ENCODE peak calls at places on chromosomes 11 and 22, in six cellular contexts. One of them, this sample, is unnamed.

GRCh38 chr11:86499723-86500129 is 125.0 kb downstream of the CCDC81 start:
- DNase-seq in non-pigmented ciliary epithelial cell: no peak
- DNase-seq in stimulated activated CD8-positive, alpha-beta memory T cell treated with anti-CD3 and anti-CD28 coated beads, Interleukin-2, amount 100 ng/mL, for 1 hour: no peak
- DNase-seq in neural crest cell: no peak
- DNase-seq in DMS79: no peak
- DNase-seq in fibroblast of mammary gland: no peak
- DNase-seq in this sample: no peak

GRCh38 chr11:131938321-131938751 is 567.9 kb downstream of the NTM start:
- DNase-seq in non-pigmented ciliary epithelial cell: no peak
- DNase-seq in stimulated activated CD8-positive, alpha-beta memory T cell treated with anti-CD3 and anti-CD28 coated beads, Interleukin-2, amount 100 ng/mL, for 1 hour: no peak
- DNase-seq in neural crest cell: no peak
- DNase-seq in DMS79: no peak
- DNase-seq in fibroblast of mammary gland: no peak
- DNase-seq in this sample: no peak

GRCh38 chr11:6612008-6612815 is at the start of gene TAF10:
- DNase-seq in non-pigmented ciliary epithelial cell: peak
- DNase-seq in stimulated activated CD8-positive, alpha-beta memory T cell treated with anti-CD3 and anti-CD28 coated beads, Interleukin-2, amount 100 ng/mL, for 1 hour: peak
- DNase-seq in neural crest cell: peak
- DNase-seq in DMS79: peak
- DNase-seq in fibroblast of mammary gland: peak
- DNase-seq in this sample: peak

GRCh38 chr11:62295504-62295903 is 3.4 kb downstream of the SCGB1D4 start:
- DNase-seq in non-pigmented ciliary epithelial cell: no peak
- DNase-seq in stimulated activated CD8-positive, alpha-beta memory T cell treated with anti-CD3 and anti-CD28 coated beads, Interleukin-2, amount 100 ng/mL, for 1 hour: no peak
- DNase-seq in neural crest cell: peak
- DNase-seq in DMS79: no peak
- DNase-seq in fibroblast of mammary gland: peak
- DNase-seq in this sample: peak

GRCh38 chr11:60711316-60711715 is 11.9 kb downstream of the MS4A8 start:
- DNase-seq in non-pigmented ciliary epithelial cell: no peak
- DNase-seq in stimulated activated CD8-positive, alpha-beta memory T cell treated with anti-CD3 and anti-CD28 coated beads, Interleukin-2, amount 100 ng/mL, for 1 hour: no peak
- DNase-seq in neural crest cell: no peak
- DNase-seq in DMS79: no peak
- DNase-seq in fibroblast of mammary gland: no peak
- DNase-seq in this sample: no peak

GRCh38 chr11:27933992-27934829 is 173.7 kb downstream of the KIF18A start:
- DNase-seq in non-pigmented ciliary epithelial cell: peak
- DNase-seq in stimulated activated CD8-positive, alpha-beta memory T cell treated with anti-CD3 and anti-CD28 coated beads, Interleukin-2, amount 100 ng/mL, for 1 hour: no peak
- DNase-seq in neural crest cell: no peak
- DNase-seq in DMS79: peak
- DNase-seq in fibroblast of mammary gland: peak
- DNase-seq in this sample: no peak

GRCh38 chr11:44032304-44033085 is 15.3 kb upstream of the ACCSL start:
- DNase-seq in non-pigmented ciliary epithelial cell: peak
- DNase-seq in stimulated activated CD8-positive, alpha-beta memory T cell treated with anti-CD3 and anti-CD28 coated beads, Interleukin-2, amount 100 ng/mL, for 1 hour: no peak
- DNase-seq in neural crest cell: no peak
- DNase-seq in DMS79: no peak
- DNase-seq in fibroblast of mammary gland: peak
- DNase-seq in this sample: no peak

GRCh38 chr11:1667906-1668305 is 29.1 kb upstream of the KRTAP5-6 start:
- DNase-seq in non-pigmented ciliary epithelial cell: no peak
- DNase-seq in stimulated activated CD8-positive, alpha-beta memory T cell treated with anti-CD3 and anti-CD28 coated beads, Interleukin-2, amount 100 ng/mL, for 1 hour: no peak
- DNase-seq in neural crest cell: no peak
- DNase-seq in DMS79: no peak
- DNase-seq in fibroblast of mammary gland: no peak
- DNase-seq in this sample: no peak

GRCh38 chr11:94958118-94958517 is 15.2 kb downstream of the CWC15 start:
- DNase-seq in non-pigmented ciliary epithelial cell: no peak
- DNase-seq in stimulated activated CD8-positive, alpha-beta memory T cell treated with anti-CD3 and anti-CD28 coated beads, Interleukin-2, amount 100 ng/mL, for 1 hour: no peak
- DNase-seq in neural crest cell: no peak
- DNase-seq in DMS79: no peak
- DNase-seq in fibroblast of mammary gland: peak
- DNase-seq in this sample: no peak

GRCh38 chr11:16395601-16396000 is 39.3 kb upstream of the SOX6 start:
- DNase-seq in non-pigmented ciliary epithelial cell: no peak
- DNase-seq in stimulated activated CD8-positive, alpha-beta memory T cell treated with anti-CD3 and anti-CD28 coated beads, Interleukin-2, amount 100 ng/mL, for 1 hour: no peak
- DNase-seq in neural crest cell: no peak
- DNase-seq in DMS79: no peak
- DNase-seq in fibroblast of mammary gland: no peak
- DNase-seq in this sample: no peak

GRCh38 chr11:10454902-10455631 is at the start of gene AMPD3:
- DNase-seq in non-pigmented ciliary epithelial cell: peak
- DNase-seq in stimulated activated CD8-positive, alpha-beta memory T cell treated with anti-CD3 and anti-CD28 coated beads, Interleukin-2, amount 100 ng/mL, for 1 hour: no peak
- DNase-seq in neural crest cell: no peak
- DNase-seq in DMS79: no peak
- DNase-seq in fibroblast of mammary gland: peak
- DNase-seq in this sample: peak

GRCh38 chr11:125777309-125777708 is 1.3 kb downstream of the PATE2 start:
- DNase-seq in non-pigmented ciliary epithelial cell: no peak
- DNase-seq in stimulated activated CD8-positive, alpha-beta memory T cell treated with anti-CD3 and anti-CD28 coated beads, Interleukin-2, amount 100 ng/mL, for 1 hour: no peak
- DNase-seq in neural crest cell: no peak
- DNase-seq in DMS79: no peak
- DNase-seq in fibroblast of mammary gland: peak
- DNase-seq in this sample: no peak

GRCh38 chr11:129657866-129658557 is 157.6 kb upstream of the TMEM45B start:
- DNase-seq in non-pigmented ciliary epithelial cell: no peak
- DNase-seq in stimulated activated CD8-positive, alpha-beta memory T cell treated with anti-CD3 and anti-CD28 coated beads, Interleukin-2, amount 100 ng/mL, for 1 hour: no peak
- DNase-seq in neural crest cell: no peak
- DNase-seq in DMS79: no peak
- DNase-seq in fibroblast of mammary gland: no peak
- DNase-seq in this sample: no peak

GRCh38 chr11:72631806-72632731 is 42.2 kb downstream of the PDE2A start:
- DNase-seq in non-pigmented ciliary epithelial cell: no peak
- DNase-seq in stimulated activated CD8-positive, alpha-beta memory T cell treated with anti-CD3 and anti-CD28 coated beads, Interleukin-2, amount 100 ng/mL, for 1 hour: no peak
- DNase-seq in neural crest cell: no peak
- DNase-seq in DMS79: no peak
- DNase-seq in fibroblast of mammary gland: no peak
- DNase-seq in this sample: no peak

GRCh38 chr22:40668611-40669390 is 10.5 kb upstream of the MCHR1 start:
- DNase-seq in non-pigmented ciliary epithelial cell: no peak
- DNase-seq in stimulated activated CD8-positive, alpha-beta memory T cell treated with anti-CD3 and anti-CD28 coated beads, Interleukin-2, amount 100 ng/mL, for 1 hour: no peak
- DNase-seq in neural crest cell: no peak
- DNase-seq in DMS79: no peak
- DNase-seq in fibroblast of mammary gland: peak
- DNase-seq in this sample: peak

GRCh38 chr11:2359557-2359956 is 17.6 kb upstream of the CD81 start:
- DNase-seq in non-pigmented ciliary epithelial cell: no peak
- DNase-seq in stimulated activated CD8-positive, alpha-beta memory T cell treated with anti-CD3 and anti-CD28 coated beads, Interleukin-2, amount 100 ng/mL, for 1 hour: no peak
- DNase-seq in neural crest cell: no peak
- DNase-seq in DMS79: no peak
- DNase-seq in fibroblast of mammary gland: no peak
- DNase-seq in this sample: no peak

GRCh38 chr11:99370557-99371200 is 349.9 kb downstream of the CNTN5 start:
- DNase-seq in non-pigmented ciliary epithelial cell: peak
- DNase-seq in stimulated activated CD8-positive, alpha-beta memory T cell treated with anti-CD3 and anti-CD28 coated beads, Interleukin-2, amount 100 ng/mL, for 1 hour: no peak
- DNase-seq in neural crest cell: no peak
- DNase-seq in DMS79: no peak
- DNase-seq in fibroblast of mammary gland: peak
- DNase-seq in this sample: no peak

GRCh38 chr11:114131366-114131963 is 72.0 kb downstream of the ZBTB16 start:
- DNase-seq in non-pigmented ciliary epithelial cell: no peak
- DNase-seq in stimulated activated CD8-positive, alpha-beta memory T cell treated with anti-CD3 and anti-CD28 coated beads, Interleukin-2, amount 100 ng/mL, for 1 hour: no peak
- DNase-seq in neural crest cell: no peak
- DNase-seq in DMS79: no peak
- DNase-seq in fibroblast of mammary gland: no peak
- DNase-seq in this sample: no peak

GRCh38 chr22:20931126-20931654 is 14.0 kb downstream of the CRKL start:
- DNase-seq in non-pigmented ciliary epithelial cell: no peak
- DNase-seq in stimulated activated CD8-positive, alpha-beta memory T cell treated with anti-CD3 and anti-CD28 coated beads, Interleukin-2, amount 100 ng/mL, for 1 hour: no peak
- DNase-seq in neural crest cell: no peak
- DNase-seq in DMS79: no peak
- DNase-seq in fibroblast of mammary gland: no peak
- DNase-seq in this sample: no peak

GRCh38 chr22:28229566-28230483 is 310.8 kb upstream of the PITPNB start:
- DNase-seq in non-pigmented ciliary epithelial cell: no peak
- DNase-seq in stimulated activated CD8-positive, alpha-beta memory T cell treated with anti-CD3 and anti-CD28 coated beads, Interleukin-2, amount 100 ng/mL, for 1 hour: no peak
- DNase-seq in neural crest cell: no peak
- DNase-seq in DMS79: no peak
- DNase-seq in fibroblast of mammary gland: peak
- DNase-seq in this sample: no peak

GRCh38 chr22:48353116-48353947 is 1474.3 kb downstream of the BRD1 start:
- DNase-seq in non-pigmented ciliary epithelial cell: no peak
- DNase-seq in stimulated activated CD8-positive, alpha-beta memory T cell treated with anti-CD3 and anti-CD28 coated beads, Interleukin-2, amount 100 ng/mL, for 1 hour: no peak
- DNase-seq in neural crest cell: no peak
- DNase-seq in DMS79: no peak
- DNase-seq in fibroblast of mammary gland: no peak
- DNase-seq in this sample: no peak

GRCh38 chr11:116112031-116112935 is 608.1 kb upstream of the CADM1 start:
- DNase-seq in non-pigmented ciliary epithelial cell: no peak
- DNase-seq in stimulated activated CD8-positive, alpha-beta memory T cell treated with anti-CD3 and anti-CD28 coated beads, Interleukin-2, amount 100 ng/mL, for 1 hour: no peak
- DNase-seq in neural crest cell: no peak
- DNase-seq in DMS79: no peak
- DNase-seq in fibroblast of mammary gland: no peak
- DNase-seq in this sample: no peak

GRCh38 chr22:22986008-22986407 is 84.3 kb upstream of the GNAZ start:
- DNase-seq in non-pigmented ciliary epithelial cell: no peak
- DNase-seq in stimulated activated CD8-positive, alpha-beta memory T cell treated with anti-CD3 and anti-CD28 coated beads, Interleukin-2, amount 100 ng/mL, for 1 hour: no peak
- DNase-seq in neural crest cell: no peak
- DNase-seq in DMS79: no peak
- DNase-seq in fibroblast of mammary gland: no peak
- DNase-seq in this sample: no peak

GRCh38 chr11:27116684-27117083 is 76.1 kb downstream of the BBOX1 start:
- DNase-seq in non-pigmented ciliary epithelial cell: peak
- DNase-seq in stimulated activated CD8-positive, alpha-beta memory T cell treated with anti-CD3 and anti-CD28 coated beads, Interleukin-2, amount 100 ng/mL, for 1 hour: no peak
- DNase-seq in neural crest cell: no peak
- DNase-seq in DMS79: no peak
- DNase-seq in fibroblast of mammary gland: peak
- DNase-seq in this sample: no peak

GRCh38 chr11:77126861-77127673 is 979 bp upstream of the MYO7A start:
- DNase-seq in non-pigmented ciliary epithelial cell: no peak
- DNase-seq in stimulated activated CD8-positive, alpha-beta memory T cell treated with anti-CD3 and anti-CD28 coated beads, Interleukin-2, amount 100 ng/mL, for 1 hour: peak
- DNase-seq in neural crest cell: peak
- DNase-seq in DMS79: peak
- DNase-seq in fibroblast of mammary gland: peak
- DNase-seq in this sample: peak

GRCh38 chr11:18527512-18527911 is 770 bp upstream of the TSG101 start:
- DNase-seq in non-pigmented ciliary epithelial cell: no peak
- DNase-seq in stimulated activated CD8-positive, alpha-beta memory T cell treated with anti-CD3 and anti-CD28 coated beads, Interleukin-2, amount 100 ng/mL, for 1 hour: no peak
- DNase-seq in neural crest cell: no peak
- DNase-seq in DMS79: no peak
- DNase-seq in fibroblast of mammary gland: peak
- DNase-seq in this sample: no peak

GRCh38 chr22:42062506-42063190 is 8.0 kb downstream of the NAGA start:
- DNase-seq in non-pigmented ciliary epithelial cell: no peak
- DNase-seq in stimulated activated CD8-positive, alpha-beta memory T cell treated with anti-CD3 and anti-CD28 coated beads, Interleukin-2, amount 100 ng/mL, for 1 hour: no peak
- DNase-seq in neural crest cell: no peak
- DNase-seq in DMS79: no peak
- DNase-seq in fibroblast of mammary gland: no peak
- DNase-seq in this sample: no peak

GRCh38 chr11:9527481-9528140 is 45.9 kb upstream of the WEE1 start:
- DNase-seq in non-pigmented ciliary epithelial cell: peak
- DNase-seq in stimulated activated CD8-positive, alpha-beta memory T cell treated with anti-CD3 and anti-CD28 coated beads, Interleukin-2, amount 100 ng/mL, for 1 hour: no peak
- DNase-seq in neural crest cell: no peak
- DNase-seq in DMS79: no peak
- DNase-seq in fibroblast of mammary gland: peak
- DNase-seq in this sample: no peak

GRCh38 chr11:33835143-33835878 is 56.6 kb downstream of the LMO2 start:
- DNase-seq in non-pigmented ciliary epithelial cell: peak
- DNase-seq in stimulated activated CD8-positive, alpha-beta memory T cell treated with anti-CD3 and anti-CD28 coated beads, Interleukin-2, amount 100 ng/mL, for 1 hour: no peak
- DNase-seq in neural crest cell: no peak
- DNase-seq in DMS79: no peak
- DNase-seq in fibroblast of mammary gland: peak
- DNase-seq in this sample: no peak

GRCh38 chr22:39724390-39724789 is 153.8 kb downstream of the CACNA1I start:
- DNase-seq in non-pigmented ciliary epithelial cell: no peak
- DNase-seq in stimulated activated CD8-positive, alpha-beta memory T cell treated with anti-CD3 and anti-CD28 coated beads, Interleukin-2, amount 100 ng/mL, for 1 hour: no peak
- DNase-seq in neural crest cell: no peak
- DNase-seq in DMS79: peak
- DNase-seq in fibroblast of mammary gland: peak
- DNase-seq in this sample: no peak

GRCh38 chr11:46006418-46007070 is 84.1 kb downstream of the LARGE2 start:
- DNase-seq in non-pigmented ciliary epithelial cell: peak
- DNase-seq in stimulated activated CD8-positive, alpha-beta memory T cell treated with anti-CD3 and anti-CD28 coated beads, Interleukin-2, amount 100 ng/mL, for 1 hour: no peak
- DNase-seq in neural crest cell: peak
- DNase-seq in DMS79: no peak
- DNase-seq in fibroblast of mammary gland: peak
- DNase-seq in this sample: peak

GRCh38 chr22:28345304-28345703 is 334.3 kb downstream of the TTC28 start:
- DNase-seq in non-pigmented ciliary epithelial cell: no peak
- DNase-seq in stimulated activated CD8-positive, alpha-beta memory T cell treated with anti-CD3 and anti-CD28 coated beads, Interleukin-2, amount 100 ng/mL, for 1 hour: no peak
- DNase-seq in neural crest cell: no peak
- DNase-seq in DMS79: no peak
- DNase-seq in fibroblast of mammary gland: peak
- DNase-seq in this sample: no peak

GRCh38 chr11:10288881-10289764 is 4.9 kb downstream of the SBF2 start:
- DNase-seq in non-pigmented ciliary epithelial cell: no peak
- DNase-seq in stimulated activated CD8-positive, alpha-beta memory T cell treated with anti-CD3 and anti-CD28 coated beads, Interleukin-2, amount 100 ng/mL, for 1 hour: no peak
- DNase-seq in neural crest cell: no peak
- DNase-seq in DMS79: no peak
- DNase-seq in fibroblast of mammary gland: no peak
- DNase-seq in this sample: no peak

GRCh38 chr11:120073196-120073595 is 64.7 kb downstream of the TRIM29 start:
- DNase-seq in non-pigmented ciliary epithelial cell: no peak
- DNase-seq in stimulated activated CD8-positive, alpha-beta memory T cell treated with anti-CD3 and anti-CD28 coated beads, Interleukin-2, amount 100 ng/mL, for 1 hour: no peak
- DNase-seq in neural crest cell: no peak
- DNase-seq in DMS79: no peak
- DNase-seq in fibroblast of mammary gland: no peak
- DNase-seq in this sample: no peak

GRCh38 chr11:94325681-94326080 is 21.3 kb downstream of the IZUMO1R start:
- DNase-seq in non-pigmented ciliary epithelial cell: no peak
- DNase-seq in stimulated activated CD8-positive, alpha-beta memory T cell treated with anti-CD3 and anti-CD28 coated beads, Interleukin-2, amount 100 ng/mL, for 1 hour: peak
- DNase-seq in neural crest cell: no peak
- DNase-seq in DMS79: no peak
- DNase-seq in fibroblast of mammary gland: peak
- DNase-seq in this sample: peak

This sample was measured in endothelial cell.